ENCODE peak calls at places on chromosomes 16 and 17, in nine cellular contexts. One of them, this sample, is unnamed.

GRCh38 chr16:1723450-1724147 is 17.6 kb downstream of the MAPK8IP3 start:
- DNase-seq in NCI-H69: peak
- DNase-seq in omental fat pad: peak
- DNase-seq in KG1: peak
- DNase-seq in NCI-H774: peak
- DNase-seq in HFF-Myc: no peak
- DNase-seq in right lobe of liver: no peak
- DNase-seq in heart left ventricle: no peak
- DNase-seq in activated T-cell treated with anti-CD3 and anti-CD28 coated beads, Interleukin-2, amount 50 U/mL, for 1 hour: peak
- DNase-seq in this sample: no peak

GRCh38 chr17:12620200-12620720 is 45.4 kb upstream of the MYOCD start:
- DNase-seq in NCI-H69: no peak
- DNase-seq in omental fat pad: no peak
- DNase-seq in KG1: no peak
- DNase-seq in NCI-H774: no peak
- DNase-seq in HFF-Myc: peak
- DNase-seq in right lobe of liver: no peak
- DNase-seq in heart left ventricle: no peak
- DNase-seq in activated T-cell treated with anti-CD3 and anti-CD28 coated beads, Interleukin-2, amount 50 U/mL, for 1 hour: no peak
- DNase-seq in this sample: no peak

GRCh38 chr16:49140618-49141017 is 141.0 kb downstream of the CBLN1 start:
- DNase-seq in NCI-H69: no peak
- DNase-seq in omental fat pad: no peak
- DNase-seq in KG1: no peak
- DNase-seq in NCI-H774: no peak
- DNase-seq in HFF-Myc: no peak
- DNase-seq in right lobe of liver: no peak
- DNase-seq in heart left ventricle: no peak
- DNase-seq in activated T-cell treated with anti-CD3 and anti-CD28 coated beads, Interleukin-2, amount 50 U/mL, for 1 hour: no peak
- DNase-seq in this sample: no peak

GRCh38 chr17:49031965-49032928 is 35.1 kb downstream of the IGF2BP1 start:
- DNase-seq in NCI-H69: peak
- DNase-seq in omental fat pad: no peak
- DNase-seq in KG1: peak
- DNase-seq in NCI-H774: peak
- DNase-seq in HFF-Myc: peak
- DNase-seq in right lobe of liver: no peak
- DNase-seq in heart left ventricle: no peak
- DNase-seq in activated T-cell treated with anti-CD3 and anti-CD28 coated beads, Interleukin-2, amount 50 U/mL, for 1 hour: no peak
- DNase-seq in this sample: no peak

GRCh38 chr17:74690409-74690825 is 22.3 kb downstream of the CD300LF start:
- DNase-seq in NCI-H69: no peak
- DNase-seq in omental fat pad: no peak
- DNase-seq in KG1: peak
- DNase-seq in NCI-H774: no peak
- DNase-seq in HFF-Myc: no peak
- DNase-seq in right lobe of liver: no peak
- DNase-seq in heart left ventricle: no peak
- DNase-seq in activated T-cell treated with anti-CD3 and anti-CD28 coated beads, Interleukin-2, amount 50 U/mL, for 1 hour: no peak
- DNase-seq in this sample: peak

GRCh38 chr16:75280331-75280804 is 28.9 kb upstream of the BCAR1 start:
- DNase-seq in NCI-H69: no peak
- DNase-seq in omental fat pad: no peak
- DNase-seq in KG1: no peak
- DNase-seq in NCI-H774: no peak
- DNase-seq in HFF-Myc: no peak
- DNase-seq in right lobe of liver: no peak
- DNase-seq in heart left ventricle: no peak
- DNase-seq in activated T-cell treated with anti-CD3 and anti-CD28 coated beads, Interleukin-2, amount 50 U/mL, for 1 hour: no peak
- DNase-seq in this sample: no peak

GRCh38 chr17:72118588-72119279 is 2.1 kb upstream of the SOX9 start:
- DNase-seq in NCI-H69: peak
- DNase-seq in omental fat pad: no peak
- DNase-seq in KG1: no peak
- DNase-seq in NCI-H774: peak
- DNase-seq in HFF-Myc: peak
- DNase-seq in right lobe of liver: peak
- DNase-seq in heart left ventricle: peak
- DNase-seq in activated T-cell treated with anti-CD3 and anti-CD28 coated beads, Interleukin-2, amount 50 U/mL, for 1 hour: no peak
- DNase-seq in this sample: no peak

GRCh38 chr17:10357768-10358167 is 15.0 kb downstream of the MYH13 start:
- DNase-seq in NCI-H69: no peak
- DNase-seq in omental fat pad: no peak
- DNase-seq in KG1: no peak
- DNase-seq in NCI-H774: no peak
- DNase-seq in HFF-Myc: no peak
- DNase-seq in right lobe of liver: no peak
- DNase-seq in heart left ventricle: no peak
- DNase-seq in activated T-cell treated with anti-CD3 and anti-CD28 coated beads, Interleukin-2, amount 50 U/mL, for 1 hour: no peak
- DNase-seq in this sample: no peak

GRCh38 chr17:35747540-35748017 is 5.5 kb downstream of the GAS2L2 start:
- DNase-seq in NCI-H69: peak
- DNase-seq in omental fat pad: peak
- DNase-seq in KG1: peak
- DNase-seq in NCI-H774: peak
- DNase-seq in HFF-Myc: peak
- DNase-seq in right lobe of liver: peak
- DNase-seq in heart left ventricle: peak
- DNase-seq in activated T-cell treated with anti-CD3 and anti-CD28 coated beads, Interleukin-2, amount 50 U/mL, for 1 hour: peak
- DNase-seq in this sample: peak

GRCh38 chr16:11224894-11225676 is 30.9 kb downstream of the SOCS1 start:
- DNase-seq in NCI-H69: no peak
- DNase-seq in omental fat pad: no peak
- DNase-seq in KG1: peak
- DNase-seq in NCI-H774: no peak
- DNase-seq in HFF-Myc: no peak
- DNase-seq in right lobe of liver: no peak
- DNase-seq in heart left ventricle: no peak
- DNase-seq in activated T-cell treated with anti-CD3 and anti-CD28 coated beads, Interleukin-2, amount 50 U/mL, for 1 hour: peak
- DNase-seq in this sample: peak

GRCh38 chr16:23182675-23183485 is at the start of gene SCNN1G:
- DNase-seq in NCI-H69: peak
- DNase-seq in omental fat pad: no peak
- DNase-seq in KG1: no peak
- DNase-seq in NCI-H774: no peak
- DNase-seq in HFF-Myc: no peak
- DNase-seq in right lobe of liver: no peak
- DNase-seq in heart left ventricle: no peak
- DNase-seq in activated T-cell treated with anti-CD3 and anti-CD28 coated beads, Interleukin-2, amount 50 U/mL, for 1 hour: no peak
- DNase-seq in this sample: no peak

GRCh38 chr16:868846-869822 is 68.6 kb upstream of the GNG13 start:
- DNase-seq in NCI-H69: no peak
- DNase-seq in omental fat pad: no peak
- DNase-seq in KG1: no peak
- DNase-seq in NCI-H774: no peak
- DNase-seq in HFF-Myc: no peak
- DNase-seq in right lobe of liver: no peak
- DNase-seq in heart left ventricle: no peak
- DNase-seq in activated T-cell treated with anti-CD3 and anti-CD28 coated beads, Interleukin-2, amount 50 U/mL, for 1 hour: no peak
- DNase-seq in this sample: peak

GRCh38 chr17:26809033-26809432 is 484.9 kb upstream of the WSB1 start:
- DNase-seq in NCI-H69: no peak
- DNase-seq in omental fat pad: no peak
- DNase-seq in KG1: no peak
- DNase-seq in NCI-H774: no peak
- DNase-seq in HFF-Myc: no peak
- DNase-seq in right lobe of liver: no peak
- DNase-seq in heart left ventricle: no peak
- DNase-seq in activated T-cell treated with anti-CD3 and anti-CD28 coated beads, Interleukin-2, amount 50 U/mL, for 1 hour: no peak
- DNase-seq in this sample: no peak

GRCh38 chr17:2023692-2024571 is 1.2 kb downstream of the RTN4RL1 start:
- DNase-seq in NCI-H69: peak
- DNase-seq in omental fat pad: no peak
- DNase-seq in KG1: no peak
- DNase-seq in NCI-H774: no peak
- DNase-seq in HFF-Myc: no peak
- DNase-seq in right lobe of liver: peak
- DNase-seq in heart left ventricle: no peak
- DNase-seq in activated T-cell treated with anti-CD3 and anti-CD28 coated beads, Interleukin-2, amount 50 U/mL, for 1 hour: peak
- DNase-seq in this sample: no peak